ENCODE peak calls at places on chromosome 19, in seven cellular contexts. K is RWPE1; Z is fibroblast of mammary gland; Y is HT1080; Q is M059J; A is stimulated activated CD4-positive, alpha-beta T cell treated with anti-CD3 and anti-CD28 coated beads, Interleukin-4, amount 100 ng/mL, for 1 hour; N is germinal center. U is an unnamed sample.

GRCh38 chr19:45498411-45499195 is at the start of gene PPM1N:
- DNase-seq in Q (no peak), N (peak; percentile 78), Y (no peak), Z (no peak), K (no peak), A (peak; percentile 70), U (no peak)

GRCh38 chr19:44740351-44740824 is 8.1 kb upstream of the BCL3 start:
- DNase-seq in Z (no peak), Q (no peak), Y (no peak), A (no peak), N (no peak), K (no peak), U (no peak)

GRCh38 chr19:8393871-8394250 is 3.7 kb downstream of the RAB11B start:
- DNase-seq in Z (no peak), Y (no peak), K (no peak), A (no peak), N (no peak), Q (no peak), U (no peak)

GRCh38 chr19:12946092-12946845 is 607 bp downstream of the RAD23A start:
- DNase-seq in Z (peak; percentile 80), N (peak; percentile 51), Y (peak; percentile 80), Q (peak; percentile 82), A (peak; percentile 57), K (peak; percentile 81), U (peak; percentile 62)

GRCh38 chr19:33683881-33684549 is 62.3 kb downstream of the CHST8 start:
- DNase-seq in Q (peak; percentile 45), Y (peak; percentile 12), A (no peak), Z (peak; percentile 7), N (no peak), K (peak; percentile 59), U (peak; percentile 27)

GRCh38 chr19:55695511-55696290 is 20.7 kb downstream of the EPN1 start:
- DNase-seq in A (no peak), K (no peak), Z (no peak), Y (no peak), Q (no peak), N (no peak), U (no peak)

GRCh38 chr19:1232652-1233360 is 5.0 kb downstream of the CBARP start:
- DNase-seq in Q (peak; percentile 65), A (no peak), K (peak; percentile 39), Z (peak; percentile 77), Y (peak; percentile 39), N (no peak), U (no peak)

GRCh38 chr19:7533281-7533819 is 2.2 kb upstream of the PNPLA6 start:
- DNase-seq in Z (peak; percentile 71), Y (no peak), Q (no peak), N (no peak), K (no peak), A (no peak), U (no peak)

GRCh38 chr19:20079487-20079886 is 1.7 kb downstream of the ZNF90 start:
- DNase-seq in K (no peak), A (no peak), N (no peak), Y (no peak), Q (no peak), Z (peak; percentile 15), U (no peak)

GRCh38 chr19:14118165-14119051 is 846 bp upstream of the PRKACA start:
- DNase-seq in Q (peak; percentile 40), Y (no peak), N (peak; percentile 31), Z (peak; percentile 78), A (peak; percentile 21), K (peak; percentile 54), U (peak; percentile 43)

GRCh38 chr19:15393963-15394362 is 14.4 kb upstream of the AKAP8 start:
- DNase-seq in Y (no peak), A (no peak), Q (no peak), N (no peak), K (no peak), Z (peak; percentile 56), U (no peak)

GRCh38 chr19:20661150-20661819 is at the start of gene ZNF626:
- DNase-seq in Z (peak; percentile 97), A (peak; percentile 88), Q (peak; percentile 71), Y (peak; percentile 32), N (peak; percentile 97), K (peak; percentile 77), U (no peak)

GRCh38 chr19:35545855-35546381 is 492 bp downstream of the TMEM147 start:
- DNase-seq in A (peak; percentile 68), K (peak; percentile 56), Q (peak; percentile 22), Y (peak; percentile 13), N (peak; percentile 57), Z (no peak), U (peak; percentile 33)

GRCh38 chr19:35932291-35932936 is 3.8 kb upstream of the LRFN3 start:
- DNase-seq in A (no peak), K (no peak), Q (no peak), Z (no peak), N (no peak), Y (no peak), U (no peak)

GRCh38 chr19:47778954-47779351 is 450 bp downstream of the SELENOW start:
- DNase-seq in A (no peak), N (no peak), K (no peak), Y (no peak), Z (peak; percentile 27), Q (peak; percentile 16), U (no peak)

GRCh38 chr19:492091-492531 is 4.2 kb upstream of the MADCAM1 start:
- DNase-seq in N (no peak), Y (no peak), A (peak; percentile 41), Q (no peak), K (no peak), Z (no peak), U (no peak)

GRCh38 chr19:10636304-10636972 is 11.1 kb downstream of the SLC44A2 start:
- DNase-seq in A (no peak), Z (no peak), N (no peak), Q (no peak), Y (no peak), K (no peak), U (no peak)

GRCh38 chr19:17765069-17765618 is 13.9 kb downstream of the FCHO1 start:
- DNase-seq in Q (peak; percentile 61), N (no peak), Y (no peak), Z (no peak), K (no peak), A (no peak), U (peak; percentile 48)

GRCh38 chr19:16160445-16160942 is 12.8 kb downstream of the CIB3 start:
- DNase-seq in Y (no peak), N (no peak), Z (no peak), A (no peak), K (no peak), Q (no peak), U (no peak)

GRCh38 chr19:30312582-30313352 is 59.4 kb upstream of the ZNF536 start:
- DNase-seq in Y (no peak), Z (no peak), Q (no peak), K (no peak), A (no peak), N (no peak), U (no peak)

GRCh38 chr19:952680-953500 is 27.1 kb downstream of the ARID3A start:
- DNase-seq in K (peak; percentile 71), Q (no peak), N (no peak), A (no peak), Y (no peak), Z (no peak), U (no peak)

GRCh38 chr19:7010722-7011593 is 10.3 kb downstream of the MBD3L2B start:
- DNase-seq in A (peak; percentile 16), Q (no peak), Y (no peak), K (no peak), N (no peak), Z (no peak), U (no peak)

GRCh38 chr19:51456541-51457290 is 1.5 kb downstream of the SIGLEC8 start:
- DNase-seq in A (no peak), K (no peak), Q (no peak), Z (no peak), Y (no peak), N (no peak), U (no peak)

GRCh38 chr19:56405062-56405461 is 930 bp downstream of the ZNF583 start:
- DNase-seq in Q (no peak), Z (no peak), Y (peak; percentile 2), K (no peak), A (no peak), N (no peak), U (no peak)

GRCh38 chr19:5621311-5621944 is 1.1 kb downstream of the SAFB2 start:
- DNase-seq in Z (no peak), N (no peak), A (peak; percentile 7), Q (no peak), Y (no peak), K (no peak), U (no peak)

GRCh38 chr19:43765109-43765876 is 10.5 kb upstream of the SMG9 start:
- DNase-seq in Y (peak; percentile 99), Q (peak; percentile 99), N (no peak), A (peak; percentile 78), Z (peak; percentile 97), K (peak; percentile 89), U (peak; percentile 93)

GRCh38 chr19:16106121-16106520 is 5.6 kb upstream of the RAB8A start:
- DNase-seq in Z (peak; percentile 58), N (no peak), K (no peak), A (no peak), Q (peak; percentile 74), Y (no peak), U (peak; percentile 74)

GRCh38 chr19:49403404-49404187 is 15.5 kb downstream of the KASH5 start:
- DNase-seq in A (no peak), K (no peak), Q (no peak), Y (peak; percentile 68), Z (no peak), N (peak; percentile 51), U (peak; percentile 73)

GRCh38 chr19:21709464-21709863 is 57.9 kb downstream of the ZNF100 start:
- DNase-seq in A (no peak), Q (no peak), Y (no peak), N (no peak), Z (no peak), K (no peak), U (no peak)

GRCh38 chr19:29275266-29275665 is 62.3 kb upstream of the UQCRFS1 start:
- DNase-seq in Z (no peak), K (no peak), N (no peak), A (no peak), Q (no peak), Y (no peak), U (no peak)

GRCh38 chr19:4717191-4717965 is 6.3 kb downstream of the DPP9 start:
- DNase-seq in Z (peak; percentile 75), Y (peak; percentile 64), N (no peak), K (peak; percentile 95), A (no peak), Q (peak; percentile 49), U (no peak)

GRCh38 chr19:31283701-31284100 is 65.5 kb downstream of the TSHZ3 start:
- DNase-seq in Z (no peak), N (no peak), Q (no peak), K (no peak), Y (no peak), A (no peak), U (no peak)

GRCh38 chr19:35236638-35237400 is 8.3 kb upstream of the FAM187B start:
- DNase-seq in A (no peak), K (no peak), Q (no peak), Y (no peak), Z (no peak), N (no peak), U (peak; percentile 48)

GRCh38 chr19:51664997-51665396 is 18.4 kb upstream of the SIGLEC14 start:
- DNase-seq in K (no peak), Z (peak; percentile 37), Q (peak; percentile 16), A (no peak), Y (no peak), N (no peak), U (no peak)

U was measured in SW480.